ENCODE peak calls at places on chromosomes 3 and 15, in eight cellular contexts. G, R, V, U, E, X, J and I are unnamed samples.

GRCh38 chr3:50661321-50661837 is 13.3 kb upstream of the DOCK3 start:
- DNase-seq in G (no peak), R (no peak), V (no peak), U (no peak), E (no peak), X (peak), J (no peak), I (no peak)

GRCh38 chr15:36653851-36654250 is 74.4 kb downstream of the CDIN1 start:
- DNase-seq in G (no peak), R (no peak), V (no peak), U (no peak), E (no peak), X (no peak), J (no peak), I (no peak)

GRCh38 chr3:45571969-45572368 is 22.6 kb upstream of the LIMD1 start:
- DNase-seq in G (no peak), R (no peak), V (no peak), U (no peak), E (no peak), X (no peak), J (no peak), I (no peak)

GRCh38 chr15:68387288-68388143 is 44.4 kb downstream of the ITGA11 start:
- DNase-seq in G (no peak), R (no peak), V (no peak), U (no peak), E (no peak), X (peak), J (no peak), I (no peak)

GRCh38 chr15:57215371-57215770 is 160.9 kb upstream of the CGNL1 start:
- DNase-seq in G (no peak), R (no peak), V (no peak), U (no peak), E (no peak), X (no peak), J (no peak), I (no peak)

GRCh38 chr3:63231556-63231955 is 46.6 kb upstream of the SYNPR start:
- DNase-seq in G (no peak), R (no peak), V (no peak), U (no peak), E (no peak), X (no peak), J (no peak), I (no peak)

GRCh38 chr3:136752046-136752326 is 192 bp downstream of the STAG1 start:
- DNase-seq in G (no peak), R (no peak), V (no peak), U (no peak), E (no peak), X (no peak), J (no peak), I (no peak)

GRCh38 chr3:58034738-58035511 is 26.7 kb downstream of the FLNB start:
- DNase-seq in G (no peak), R (no peak), V (peak), U (no peak), E (no peak), X (no peak), J (no peak), I (no peak)

GRCh38 chr3:176906046-176906905 is 291.0 kb downstream of the TBL1XR1 start:
- DNase-seq in G (no peak), R (no peak), V (no peak), U (no peak), E (no peak), X (no peak), J (no peak), I (no peak)

GRCh38 chr15:70669966-70670658 is 93.2 kb downstream of the UACA start:
- DNase-seq in G (no peak), R (no peak), V (no peak), U (no peak), E (no peak), X (no peak), J (no peak), I (no peak)